ENCODE peak calls at places on chromosomes 1 and 21, in ten cellular contexts. N is Caco-2; S is activated CD8-positive, alpha-beta memory T cell treated with anti-CD3 and anti-CD28 coated beads for 1 hour; D is T-helper 17 cell; B is esophagus squamous epithelium; G is activated T-cell treated with anti-CD3 and anti-CD28 coated beads, Interleukin-2, amount 50 U/mL, for 72 hours; C is stimulated activated CD4-positive, alpha-beta T cell treated with anti-CD3 and anti-CD28 coated beads, Interleukin-2, amount 100 ng/mL, for 48 hours; I is stromal cell of bone marrow; H is Right ventricle myocardium inferior; V is cardiac fibroblast. J is an unnamed sample.

GRCh38 chr1:212162635-212163034 is 122.6 kb upstream of the PPP2R5A start:
- DNase-seq in I (no peak), N (no peak), D (no peak), C (no peak), S (no peak), H (no peak), V (peak; percentile 62), G (peak; percentile 29), B (no peak), J (no peak)

GRCh38 chr1:43286115-43286514 is 734 bp upstream of the C1orf210 start:
- DNase-seq in G (no peak), B (no peak), H (no peak), N (no peak), I (no peak), S (no peak), V (no peak), C (no peak), D (no peak), J (no peak)

GRCh38 chr1:6041432-6042062 is 4.1 kb upstream of the KCNAB2 start:
- DNase-seq in S (no peak), I (no peak), G (peak; percentile 19), C (peak; percentile 13), D (no peak), V (peak; percentile 27), B (no peak), H (peak; percentile 16), N (peak; percentile 40), J (peak; percentile 30)

GRCh38 chr1:226407199-226407496 is 745 bp downstream of the PARP1 start:
- DNase-seq in B (no peak), G (no peak), D (no peak), H (no peak), V (no peak), S (no peak), I (no peak), C (no peak), N (no peak), J (no peak)

GRCh38 chr21:34513109-34513675 is 1.2 kb upstream of the KCNE1 start:
- DNase-seq in B (no peak), G (no peak), C (no peak), D (no peak), V (peak; percentile 72), N (no peak), S (no peak), I (no peak), H (no peak), J (no peak)

GRCh38 chr1:9455487-9456237 is 83.6 kb upstream of the SLC25A33 start:
- DNase-seq in N (peak; percentile 75), S (peak; percentile 33), I (no peak), V (peak; percentile 67), G (peak; percentile 75), H (peak; percentile 80), B (no peak), D (peak; percentile 52), C (peak; percentile 64), J (peak; percentile 60)

GRCh38 chr1:116855220-116855619 is 54.5 kb upstream of the PTGFRN start:
- DNase-seq in C (no peak), I (no peak), B (no peak), D (no peak), N (no peak), H (peak; percentile 80), S (no peak), V (no peak), G (no peak), J (no peak)

GRCh38 chr1:45543599-45544417 is 6.8 kb upstream of the AKR1A1 start:
- DNase-seq in B (peak; percentile 32), C (peak; percentile 56), D (peak; percentile 71), H (peak; percentile 70), N (no peak), S (peak; percentile 49), G (peak; percentile 76), V (peak; percentile 25), I (no peak), J (no peak)

GRCh38 chr1:183148599-183148998 is 37.5 kb upstream of the LAMC2 start:
- DNase-seq in G (no peak), I (peak; percentile 50), D (no peak), H (no peak), S (no peak), C (no peak), N (no peak), B (no peak), V (peak; percentile 60), J (no peak)

GRCh38 chr21:35885942-35886541 is 174.3 kb downstream of the SETD4 start:
- DNase-seq in V (no peak), I (no peak), N (peak; percentile 11), G (no peak), D (no peak), C (no peak), B (no peak), S (no peak), H (no peak), J (peak; percentile 2)

GRCh38 chr1:59635057-59635456 is 179.7 kb upstream of the HOOK1 start:
- DNase-seq in B (no peak), D (no peak), C (no peak), H (no peak), V (no peak), N (no peak), G (no peak), I (no peak), S (no peak), J (no peak)

GRCh38 chr1:33188572-33189275 is 6.9 kb upstream of the TRIM62 start:
- DNase-seq in D (no peak), S (no peak), N (no peak), B (no peak), H (no peak), G (no peak), C (no peak), I (no peak), V (peak; percentile 10), J (no peak)

GRCh38 chr1:15972409-15972808 is 3.5 kb downstream of the ZBTB17 start:
- DNase-seq in H (no peak), G (no peak), V (no peak), I (no peak), C (no peak), N (no peak), S (no peak), D (no peak), B (no peak), J (no peak)

GRCh38 chr1:84344286-84344685 is 42.8 kb downstream of the SAMD13 start:
- DNase-seq in I (no peak), S (no peak), G (no peak), B (no peak), V (peak; percentile 66), D (no peak), C (no peak), H (no peak), N (no peak), J (no peak)

GRCh38 chr1:86445919-86446318 is 21.9 kb downstream of the CLCA2 start:
- DNase-seq in I (no peak), N (no peak), C (no peak), B (no peak), G (no peak), H (no peak), D (no peak), V (no peak), S (no peak), J (no peak)

GRCh38 chr1:15735304-15736034 is 589 bp upstream of the SLC25A34 start:
- DNase-seq in H (no peak), I (no peak), S (no peak), C (no peak), N (no peak), B (no peak), G (no peak), D (no peak), V (no peak), J (no peak)

GRCh38 chr1:66695121-66695520 is 57.1 kb upstream of the DYNLT5 start:
- DNase-seq in N (no peak), C (no peak), I (no peak), V (no peak), D (no peak), H (no peak), G (no peak), S (no peak), B (no peak), J (no peak)

GRCh38 chr1:202374077-202374476 is 25.6 kb downstream of the PPP1R12B start:
- DNase-seq in V (no peak), I (no peak), G (no peak), B (no peak), C (no peak), D (no peak), H (no peak), N (no peak), S (no peak), J (no peak)

GRCh38 chr21:25563399-25564116 is 43.7 kb downstream of the MRPL39 start:
- DNase-seq in D (peak; percentile 14), N (no peak), V (no peak), G (peak; percentile 57), S (no peak), C (no peak), H (no peak), B (no peak), I (no peak), J (no peak)

GRCh38 chr1:219541946-219542345 is 71.0 kb downstream of the ZC3H11B start:
- DNase-seq in I (no peak), H (no peak), V (peak; percentile 52), C (no peak), N (no peak), D (no peak), G (no peak), B (no peak), S (no peak), J (no peak)

GRCh38 chr21:15121097-15121654 is 56.4 kb upstream of the NRIP1 start:
- DNase-seq in S (no peak), N (no peak), D (no peak), V (no peak), I (no peak), B (no peak), C (no peak), H (no peak), G (no peak), J (no peak)

GRCh38 chr1:2481885-2482284 is 5.8 kb downstream of the PLCH2 start:
- DNase-seq in D (no peak), C (no peak), V (no peak), I (no peak), B (no peak), H (no peak), N (no peak), G (no peak), S (no peak), J (no peak)

GRCh38 chr1:151146072-151146415 is 387 bp downstream of the SEMA6C start:
- DNase-seq in B (no peak), N (no peak), H (no peak), G (no peak), D (no peak), C (no peak), S (no peak), V (no peak), I (no peak), J (no peak)

GRCh38 chr1:217333939-217334338 is 297.0 kb downstream of the GPATCH2 start:
- DNase-seq in D (no peak), S (no peak), N (peak; percentile 36), B (no peak), I (peak; percentile 20), C (no peak), H (no peak), G (no peak), V (peak; percentile 54), J (peak; percentile 30)

GRCh38 chr21:36183144-36183795 is 26.6 kb downstream of the DOP1B start:
- DNase-seq in V (peak; percentile 28), S (no peak), B (no peak), G (no peak), C (no peak), H (no peak), I (no peak), N (peak; percentile 69), D (no peak), J (no peak)

GRCh38 chr1:233081686-233082085 is 131.3 kb downstream of the NTPCR start:
- DNase-seq in C (no peak), S (no peak), H (peak; percentile 33), G (no peak), N (peak; percentile 2), B (no peak), D (no peak), I (no peak), V (no peak), J (no peak)

GRCh38 chr1:169364948-169365347 is 2.6 kb downstream of the NME7 start:
- DNase-seq in S (no peak), B (no peak), N (no peak), D (no peak), V (peak; percentile 7), G (peak; percentile 34), I (no peak), C (no peak), H (no peak), J (no peak)

GRCh38 chr1:86515597-86515996 is 31.3 kb upstream of the CLCA4 start:
- DNase-seq in S (no peak), V (peak; percentile 41), N (peak; percentile 58), H (no peak), G (no peak), B (no peak), I (no peak), D (no peak), C (no peak), J (peak; percentile 76)

J was measured in HT-29.